ENCODE peak calls at places on chromosomes 5 and 9, in seven cellular contexts. W is fibroblast of mammary gland, D is AG10803, J is A549, E is IMR-90, C is transverse colon, P is ascending aorta. K is an unnamed sample.

GRCh38 chr9:131692612-131692976 is 47.3 kb downstream of the RAPGEF1 start:
- DNase-seq in W (no peak), D (no peak), J (no peak), E (no peak), C (no peak), P (no peak), K (no peak)

GRCh38 chr5:107455111-107455544 is 215.6 kb downstream of the EFNA5 start:
- DNase-seq in W (no peak), D (peak), J (no peak), E (peak), C (no peak), P (no peak), K (peak)

GRCh38 chr9:19533373-19533772 is 124.6 kb downstream of the ACER2 start:
- DNase-seq in W (peak), D (no peak), J (no peak), E (peak), C (no peak), P (no peak), K (no peak)

GRCh38 chr5:158026248-158027031 is 167.5 kb upstream of the CLINT1 start:
- DNase-seq in W (peak), D (peak), J (no peak), E (no peak), C (no peak), P (no peak), K (no peak)

GRCh38 chr5:80245986-80246781 is 9.7 kb downstream of the SERINC5 start:
- DNase-seq in W (peak), D (peak), J (no peak), E (peak), C (no peak), P (no peak), K (peak)

GRCh38 chr9:113511856-113512761 is 48.6 kb downstream of the RGS3 start:
- DNase-seq in W (peak), D (peak), J (no peak), E (peak), C (peak), P (no peak), K (peak)

GRCh38 chr5:81125959-81126358 is 107.2 kb upstream of the CKMT2 start:
- DNase-seq in W (peak), D (peak), J (no peak), E (peak), C (no peak), P (no peak), K (no peak)

GRCh38 chr5:176883700-176884570 is 15.2 kb downstream of the HK3 start:
- DNase-seq in W (no peak), D (no peak), J (no peak), E (no peak), C (no peak), P (no peak), K (no peak)

GRCh38 chr9:3608011-3608410 is 82.2 kb upstream of the RFX3 start:
- DNase-seq in W (no peak), D (no peak), J (no peak), E (no peak), C (no peak), P (no peak), K (no peak)

DNA sequence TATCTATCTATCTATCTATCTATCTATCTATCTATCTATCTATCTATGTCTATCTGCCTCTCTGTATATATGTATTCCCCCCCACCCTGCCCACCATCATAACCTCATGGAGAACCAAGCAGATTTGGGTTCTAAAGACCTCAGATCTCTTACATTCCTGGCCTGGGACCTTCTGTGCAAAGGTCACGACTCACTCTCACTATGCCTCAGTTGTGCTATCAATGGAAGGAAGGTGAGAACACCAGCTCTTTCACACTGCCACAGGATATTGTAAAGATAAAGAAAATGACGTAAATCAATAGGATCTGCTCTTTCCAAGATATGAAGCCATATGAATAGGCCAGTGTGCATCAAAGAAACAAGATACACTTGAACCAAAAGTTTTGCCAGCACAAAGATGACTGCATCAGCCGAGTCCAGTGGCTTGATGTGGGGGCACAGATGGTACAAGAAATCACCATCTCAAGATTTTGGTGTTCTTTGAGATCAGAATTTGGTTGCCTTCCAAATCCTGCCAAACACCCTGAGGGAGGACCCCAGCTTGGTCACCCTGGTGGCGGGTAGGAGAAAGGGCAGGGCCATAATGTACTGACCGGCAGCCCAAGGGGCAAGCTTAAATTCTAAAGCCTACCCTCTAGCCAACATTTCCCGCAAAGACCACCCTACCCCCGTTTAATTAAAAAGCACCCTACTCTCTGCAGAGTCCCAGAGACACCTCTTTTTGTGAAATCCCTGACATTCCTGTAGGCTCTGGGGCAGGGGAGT is 8.4 kb upstream of the FGF1 start:
- DNase-seq in W (no peak), D (no peak), J (no peak), E (no peak), C (no peak), P (peak), K (no peak)
- TF ChIP-seq CTCF in W (no peak), D (no peak), J (no peak), E (no peak), C (no peak), P (no peak), K (peak)

DNA sequence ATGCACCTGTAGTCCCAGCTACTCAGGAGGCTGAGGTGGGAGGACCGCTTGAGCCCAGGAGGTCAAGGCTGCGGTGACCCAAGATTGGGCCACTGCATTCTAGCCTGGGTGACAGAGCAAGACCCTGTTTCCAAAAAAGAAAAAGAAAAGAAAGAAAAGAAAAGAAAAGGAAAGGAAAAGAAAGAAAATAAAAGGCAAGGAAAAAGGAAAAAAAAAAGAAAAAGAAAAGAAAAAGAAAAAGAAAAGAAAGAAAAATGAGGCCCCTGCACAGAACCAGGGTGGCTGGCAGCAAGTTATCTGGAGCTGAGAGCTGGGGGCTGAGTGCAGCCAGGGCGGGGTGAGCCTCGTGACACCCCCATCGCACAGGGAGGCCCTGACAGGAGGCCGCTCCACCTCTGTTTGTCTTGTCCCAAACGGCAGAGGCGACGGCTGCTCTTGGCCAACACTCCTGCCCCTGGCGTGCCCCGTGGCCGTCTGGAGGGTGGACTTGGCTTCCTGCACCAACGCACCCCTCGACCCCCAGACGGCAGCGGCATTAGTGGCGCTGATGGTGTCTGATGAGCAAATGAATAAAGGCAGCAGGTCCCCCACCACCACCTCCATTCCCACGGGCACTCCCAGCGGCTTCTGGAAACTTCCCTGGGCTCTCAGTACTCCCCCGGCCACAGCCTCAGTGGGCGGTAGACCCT is 16.7 kb downstream of the EXD3 start:
- DNase-seq in W (no peak), D (no peak), J (no peak), E (no peak), C (no peak), P (no peak), K (no peak)
- H3K4me3 ChIP-seq in W (no peak), D (no peak), J (peak), E (no peak), C (peak), P (peak), K (no peak)

GRCh38 chr9:129946596-129946995 is 96.4 kb downstream of the FNBP1 start:
- DNase-seq in W (no peak), D (no peak), J (no peak), E (no peak), C (no peak), P (no peak), K (no peak)

GRCh38 chr9:129949821-129950220 is 93.2 kb downstream of the FNBP1 start:
- DNase-seq in W (no peak), D (no peak), J (no peak), E (no peak), C (no peak), P (no peak), K (no peak)

GRCh38 chr9:129945314-129945713 is 97.7 kb downstream of the FNBP1 start:
- DNase-seq in W (no peak), D (peak), J (no peak), E (no peak), C (no peak), P (no peak), K (no peak)

GRCh38 chr9:129939426-129939825 is 103.6 kb downstream of the FNBP1 start:
- DNase-seq in W (no peak), D (peak), J (no peak), E (no peak), C (no peak), P (no peak), K (peak)

DNA sequence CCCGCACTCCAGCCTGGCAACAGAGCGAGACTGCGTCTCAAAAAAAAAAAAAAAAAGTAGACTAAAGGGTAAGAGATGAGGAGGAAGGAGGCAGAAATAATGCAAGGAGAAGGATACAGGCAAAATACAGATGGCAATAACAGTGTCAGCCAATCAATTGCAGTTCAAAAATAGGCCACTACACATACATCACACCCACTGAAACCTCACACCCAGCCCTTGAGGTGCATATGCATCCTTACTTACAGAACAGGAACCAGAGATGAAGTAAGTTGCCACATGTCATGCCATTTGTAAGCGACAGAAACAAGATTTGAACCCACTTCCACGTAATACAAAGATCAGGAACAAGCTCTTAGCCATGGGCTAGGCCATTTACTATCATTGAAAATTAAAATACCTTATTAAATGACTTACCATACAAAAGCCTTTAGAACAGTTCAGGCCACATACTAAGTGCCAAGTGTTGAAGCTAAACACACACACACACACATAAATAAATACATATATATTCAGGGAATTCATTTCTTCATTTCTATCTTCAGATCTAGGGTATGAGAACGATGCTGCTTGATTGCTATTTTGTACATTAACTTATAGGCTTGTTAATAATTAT is 98.4 kb downstream of the FNBP1 start:
- DNase-seq in W (no peak), D (no peak), J (no peak), E (no peak), C (no peak), P (no peak), K (no peak)
- TF ChIP-seq CTCF in W (no peak), D (no peak), J (no peak), E (no peak), C (peak), P (no peak), K (no peak)

GRCh38 chr5:131999991-132000490 is 11.4 kb downstream of the ACSL6 start:
- DNase-seq in W (no peak), D (no peak), J (no peak), E (no peak), C (no peak), P (no peak), K (no peak)
- H3K4me3 ChIP-seq in W (no peak), D (no peak), J (no peak), E (no peak), C (no peak), P (no peak), K (no peak)

GRCh38 chr9:133456409-133456808 is 3.4 kb upstream of the CACFD1 start:
- DNase-seq in W (no peak), D (no peak), J (peak), E (no peak), C (no peak), P (no peak), K (no peak)
- TF ChIP-seq CTCF in W (no peak), D (no peak), J (no peak), E (peak), C (no peak), P (no peak), K (peak)

K was measured in astrocyte of the spinal cord.